ENCODE peak calls at places on chromosomes 5 and 9, in nine cellular contexts. T is MCF 10A, Y is fibroblast of mammary gland, F is HCT116, N is tibial nerve, Q is D721Med, P is HFFc6, S is dorsolateral prefrontal cortex, B is A549. H is an unnamed sample.

GRCh38 chr5:171840701-171841522 is 55.3 kb downstream of the SMIM23 start:
- DNase-seq in T (no peak), F (no peak), B (no peak), S (no peak), Y (no peak), P (no peak), Q (no peak), N (no peak), H (no peak)

GRCh38 chr9:224540-225520 is 10.2 kb downstream of the DOCK8 start:
- DNase-seq in F (no peak), N (no peak), B (peak), S (no peak), Y (no peak), P (no peak), T (peak), Q (no peak), H (no peak)

GRCh38 chr9:128055222-128056040 is 11.7 kb downstream of the NAIF1 start:
- DNase-seq in N (peak), S (no peak), F (no peak), P (no peak), B (no peak), Q (no peak), Y (no peak), T (no peak), H (no peak)

GRCh38 chr5:132007399-132008162 is 3.9 kb downstream of the ACSL6 start:
- DNase-seq in B (peak), F (peak), T (peak), N (peak), S (peak), Y (peak), Q (no peak), P (peak), H (peak)

GRCh38 chr5:40681351-40682311 is 1.9 kb downstream of the PTGER4 start:
- DNase-seq in F (no peak), B (no peak), S (no peak), Q (no peak), P (no peak), Y (peak), T (no peak), N (no peak), H (peak)

GRCh38 chr9:126704157-126704941 is 90.6 kb downstream of the LMX1B start:
- DNase-seq in B (peak), N (no peak), T (peak), S (peak), P (peak), F (peak), Q (no peak), Y (peak), H (no peak)

GRCh38 chr5:160188151-160188967 is 40.9 kb upstream of the FABP6 start:
- DNase-seq in S (no peak), T (no peak), N (peak), B (peak), Q (peak), P (peak), F (no peak), Y (peak), H (peak)

GRCh38 chr5:32790411-32790951 is 79.4 kb downstream of the NPR3 start:
- DNase-seq in B (no peak), S (no peak), Y (no peak), T (no peak), N (no peak), Q (no peak), P (peak), F (no peak), H (no peak)

GRCh38 chr5:116237917-116238502 is 153.2 kb downstream of the COMMD10 start:
- DNase-seq in N (no peak), T (no peak), B (peak), S (no peak), P (no peak), Q (no peak), Y (peak), F (peak), H (no peak)

GRCh38 chr9:115507148-115507547 is 389.2 kb upstream of the TNC start:
- DNase-seq in Y (no peak), F (no peak), N (no peak), B (no peak), Q (no peak), S (no peak), P (no peak), T (no peak), H (no peak)

GRCh38 chr5:135866044-135866443 is 29.6 kb downstream of the IL9 start:
- DNase-seq in B (no peak), N (no peak), P (no peak), T (no peak), S (no peak), Y (no peak), F (no peak), Q (no peak), H (no peak)

GRCh38 chr9:125523681-125524080 is 183.3 kb downstream of the MAPKAP1 start:
- DNase-seq in T (no peak), F (no peak), Q (no peak), B (no peak), P (no peak), S (no peak), N (no peak), Y (no peak), H (no peak)

GRCh38 chr9:130531670-130532069 is 47.7 kb upstream of the FUBP3 start:
- DNase-seq in S (no peak), P (no peak), Y (no peak), T (no peak), B (no peak), Q (no peak), F (no peak), N (no peak), H (no peak)

GRCh38 chr5:150653145-150653761 is 7.8 kb upstream of the MYOZ3 start:
- DNase-seq in T (no peak), B (no peak), F (no peak), Y (peak), N (no peak), P (peak), Q (no peak), S (peak), H (no peak)

GRCh38 chr5:13659391-13659790 is 285.1 kb downstream of the DNAH5 start:
- DNase-seq in Y (peak), B (no peak), T (peak), S (no peak), N (no peak), Q (no peak), F (no peak), P (no peak), H (no peak)

GRCh38 chr5:10306806-10307205 is 896 bp downstream of the CMBL start:
- DNase-seq in B (no peak), S (no peak), Q (no peak), Y (no peak), P (no peak), N (no peak), T (no peak), F (no peak), H (no peak)

GRCh38 chr9:114284316-114285060 is 38.4 kb upstream of the ORM1 start:
- DNase-seq in B (no peak), N (no peak), P (no peak), F (no peak), Q (no peak), T (no peak), Y (no peak), S (peak), H (no peak)

GRCh38 chr5:143922718-143923117 is 110.8 kb downstream of the HMHB1 start:
- DNase-seq in Q (no peak), Y (peak), B (peak), S (no peak), T (peak), P (peak), N (peak), F (no peak), H (no peak)

GRCh38 chr5:43007911-43008368 is 32.2 kb downstream of the ANXA2R start:
- DNase-seq in P (peak), T (peak), S (no peak), Q (no peak), N (peak), Y (peak), F (no peak), B (peak), H (peak)

GRCh38 chr5:100574716-100575115 is 39.5 kb downstream of the FAM174A start:
- DNase-seq in B (no peak), Y (no peak), Q (no peak), S (no peak), N (no peak), P (no peak), F (no peak), T (no peak), H (no peak)

GRCh38 chr9:113957778-113958430 is 81.8 kb downstream of the ZNF618 start:
- DNase-seq in S (no peak), F (no peak), T (peak), Y (peak), N (no peak), Q (no peak), B (peak), P (peak), H (no peak)

GRCh38 chr9:131234799-131235479 is 41.4 kb downstream of the FAM78A start:
- DNase-seq in Y (no peak), N (no peak), F (no peak), B (no peak), P (no peak), T (no peak), S (no peak), Q (no peak), H (no peak)

GRCh38 chr9:137813651-137814415 is 63.7 kb upstream of the CACNA1B start:
- DNase-seq in S (no peak), B (no peak), F (no peak), N (no peak), P (no peak), T (no peak), Q (no peak), Y (no peak), H (no peak)

GRCh38 chr5:44345871-44346270 is 43.3 kb downstream of the FGF10 start:
- DNase-seq in Y (no peak), P (no peak), S (no peak), F (no peak), N (no peak), T (no peak), Q (no peak), B (no peak), H (no peak)

GRCh38 chr9:126375386-126375785 is 48.8 kb downstream of the MVB12B start:
- DNase-seq in N (no peak), P (no peak), Y (peak), S (no peak), B (no peak), Q (no peak), F (no peak), T (no peak), H (no peak)

GRCh38 chr9:69027355-69028097 is 8.0 kb upstream of the FXN start:
- DNase-seq in N (peak), S (no peak), T (peak), Q (peak), B (peak), P (peak), Y (peak), F (peak), H (peak)

GRCh38 chr9:77944556-77945261 is 86.9 kb downstream of the GNAQ start:
- DNase-seq in F (no peak), B (peak), Y (no peak), T (no peak), N (no peak), P (no peak), Q (no peak), S (no peak), H (peak)

GRCh38 chr5:172806897-172807672 is 27.0 kb upstream of the ERGIC1 start:
- DNase-seq in F (peak), S (no peak), N (peak), T (peak), B (peak), Q (no peak), P (peak), Y (peak), H (peak)

GRCh38 chr9:133693703-133694529 is 44.2 kb downstream of the SARDH start:
- DNase-seq in S (no peak), P (no peak), N (no peak), T (no peak), F (no peak), B (no peak), Q (no peak), Y (no peak), H (no peak)

GRCh38 chr9:16267336-16268036 is 603.0 kb downstream of the BNC2 start:
- DNase-seq in T (no peak), F (no peak), B (peak), Q (no peak), Y (peak), P (peak), S (no peak), N (no peak), H (no peak)

GRCh38 chr5:5979761-5980570 is 398.4 kb downstream of the MED10 start:
- DNase-seq in Y (peak), F (no peak), S (no peak), N (no peak), Q (no peak), P (no peak), B (no peak), T (no peak), H (no peak)

GRCh38 chr5:37839441-37840035 is 303 bp downstream of the GDNF start:
- DNase-seq in T (no peak), P (peak), S (peak), Q (no peak), Y (peak), F (no peak), B (peak), N (no peak), H (peak)

GRCh38 chr9:2411459-2412215 is 209.9 kb upstream of the VLDLR start:
- DNase-seq in F (no peak), P (peak), T (no peak), B (no peak), N (no peak), S (no peak), Q (no peak), Y (no peak), H (no peak)

GRCh38 chr5:115415143-115415491 is 118.7 kb upstream of the CCDC112 start:
- DNase-seq in Q (no peak), S (no peak), N (no peak), B (peak), Y (peak), F (peak), P (peak), T (peak), H (no peak)

GRCh38 chr9:131714821-131715220 is 25.1 kb downstream of the RAPGEF1 start:
- DNase-seq in Q (no peak), T (no peak), B (no peak), N (no peak), F (no peak), P (no peak), Y (no peak), S (no peak), H (no peak)

GRCh38 chr5:103452666-103453065 is 109.9 kb downstream of the NUDT12 start:
- DNase-seq in T (no peak), S (no peak), Q (no peak), N (no peak), F (no peak), P (peak), B (no peak), Y (no peak), H (no peak)

GRCh38 chr9:131744171-131744714 is 4.4 kb upstream of the RAPGEF1 start:
- DNase-seq in T (no peak), Q (no peak), S (no peak), B (no peak), Y (no peak), N (no peak), F (no peak), P (no peak), H (no peak)

GRCh38 chr5:65871182-65871581 is 55.2 kb upstream of the ERBIN start:
- DNase-seq in P (peak), F (peak), Q (no peak), N (no peak), S (no peak), T (peak), B (peak), Y (peak), H (no peak)

GRCh38 chr5:118459490-118459889 is 528.9 kb downstream of the DTWD2 start:
- DNase-seq in Y (no peak), F (no peak), N (no peak), T (no peak), B (no peak), Q (no peak), S (no peak), P (no peak), H (no peak)

GRCh38 chr9:94161673-94162072 is 77.4 kb downstream of the PTPDC1 start:
- DNase-seq in B (no peak), Y (no peak), T (no peak), N (no peak), Q (no peak), P (no peak), F (no peak), S (no peak), H (no peak)

GRCh38 chr9:94159069-94159915 is 75.0 kb downstream of the PTPDC1 start:
- DNase-seq in Q (no peak), Y (peak), F (no peak), B (no peak), S (no peak), N (no peak), P (no peak), T (no peak), H (no peak)

GRCh38 chr9:94157408-94157801 is 73.1 kb downstream of the PTPDC1 start:
- DNase-seq in B (no peak), T (no peak), S (no peak), Q (no peak), P (no peak), N (no peak), F (no peak), Y (no peak), H (no peak)

GRCh38 chr9:94156549-94157407 is 72.5 kb downstream of the PTPDC1 start:
- DNase-seq in Q (no peak), T (peak), Y (peak), S (no peak), B (peak), F (no peak), P (peak), N (peak), H (no peak)

DNA sequence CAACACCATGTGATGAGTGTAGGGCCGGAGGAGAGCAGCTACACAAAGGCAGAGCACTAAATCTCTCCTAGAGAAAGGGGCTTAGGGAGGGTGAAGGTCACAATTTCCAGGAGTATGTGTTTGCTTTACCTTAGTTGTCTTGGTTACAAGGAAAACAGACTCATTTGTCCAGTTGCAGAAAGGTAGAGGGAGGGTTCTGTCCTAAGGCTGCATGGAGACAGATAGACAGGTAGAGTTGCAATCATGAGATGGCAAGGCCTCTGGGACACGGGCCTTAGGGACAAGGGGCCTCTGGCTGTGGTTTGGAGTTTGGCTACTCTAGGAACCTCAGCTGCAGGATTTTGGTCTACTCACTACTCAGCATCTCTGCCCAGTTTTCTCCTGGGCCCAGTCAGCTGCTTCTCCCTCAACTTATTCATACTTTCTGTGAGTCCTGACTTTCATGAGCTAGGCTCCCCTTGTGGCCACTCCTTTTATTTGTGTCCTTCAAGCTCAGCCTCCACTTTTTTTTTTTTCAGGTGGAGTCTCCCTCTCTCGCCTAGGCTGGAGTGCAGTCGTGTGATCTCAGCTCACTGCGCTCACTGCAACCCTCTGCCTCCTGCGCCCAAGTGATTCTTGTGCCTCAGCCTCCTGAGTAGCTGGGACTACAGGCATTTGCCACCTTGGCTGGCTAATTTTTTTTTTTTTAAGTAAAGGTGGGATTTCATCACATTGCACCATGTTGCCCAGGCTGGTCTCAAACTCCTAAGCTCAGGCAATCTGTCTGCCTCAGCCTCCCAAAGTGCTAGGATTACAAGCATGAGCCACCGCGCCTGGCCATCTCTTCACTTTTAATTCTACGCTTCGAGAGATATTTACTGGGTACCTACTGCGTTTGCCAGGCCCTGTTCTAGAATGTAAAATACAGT is 76.6 kb downstream of the PTPDC1 start:
- DNase-seq in Q (no peak), P (no peak), B (peak), Y (no peak), F (peak), T (no peak), N (no peak), S (no peak), H (no peak)
- TF ChIP-seq CTCF in Q (no peak), P (peak), B (no peak), Y (peak), F (no peak), T (no peak), N (no peak), S (no peak), H (no peak)

GRCh38 chr5:78594946-78595921 is 53.3 kb downstream of the LHFPL2 start:
- DNase-seq in B (peak), N (peak), Y (peak), Q (no peak), F (peak), T (peak), P (peak), S (no peak), H (no peak)
- TF ChIP-seq CTCF in B (no peak), N (no peak), Y (peak), Q (no peak), F (no peak), T (no peak), P (peak), S (no peak), H (no peak)

GRCh38 chr5:60927450-60927849 is 17.4 kb downstream of the ERCC8 start:
- DNase-seq in S (no peak), P (no peak), Y (no peak), Q (no peak), F (no peak), T (no peak), B (no peak), N (no peak), H (no peak)

DNA sequence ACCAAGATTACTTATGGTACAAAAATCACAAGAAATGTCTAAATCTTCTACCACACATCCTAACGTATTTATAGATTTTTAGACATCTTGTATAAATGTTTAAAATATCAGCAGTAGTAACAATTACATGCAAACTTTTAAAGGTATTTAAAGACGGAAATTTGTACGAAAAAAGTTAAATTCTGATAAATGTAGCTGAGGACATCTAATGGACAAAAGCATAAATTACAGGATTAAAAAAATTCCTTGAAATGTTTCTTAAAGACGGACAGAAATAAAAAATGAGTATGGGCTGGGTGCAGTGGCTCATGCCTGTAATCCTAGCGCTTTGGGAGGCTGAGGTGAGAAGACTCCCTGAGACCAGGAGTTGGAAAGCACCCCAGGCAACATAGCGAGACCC is 15.8 kb downstream of the ERCC8 start:
- DNase-seq in F (no peak), Q (no peak), B (no peak), Y (peak), T (no peak), S (no peak), P (no peak), N (no peak), H (no peak)
- TF ChIP-seq CTCF in F (peak), Q (peak), B (peak), Y (peak), T (peak), S (peak), P (peak), N (no peak), H (no peak)

DNA sequence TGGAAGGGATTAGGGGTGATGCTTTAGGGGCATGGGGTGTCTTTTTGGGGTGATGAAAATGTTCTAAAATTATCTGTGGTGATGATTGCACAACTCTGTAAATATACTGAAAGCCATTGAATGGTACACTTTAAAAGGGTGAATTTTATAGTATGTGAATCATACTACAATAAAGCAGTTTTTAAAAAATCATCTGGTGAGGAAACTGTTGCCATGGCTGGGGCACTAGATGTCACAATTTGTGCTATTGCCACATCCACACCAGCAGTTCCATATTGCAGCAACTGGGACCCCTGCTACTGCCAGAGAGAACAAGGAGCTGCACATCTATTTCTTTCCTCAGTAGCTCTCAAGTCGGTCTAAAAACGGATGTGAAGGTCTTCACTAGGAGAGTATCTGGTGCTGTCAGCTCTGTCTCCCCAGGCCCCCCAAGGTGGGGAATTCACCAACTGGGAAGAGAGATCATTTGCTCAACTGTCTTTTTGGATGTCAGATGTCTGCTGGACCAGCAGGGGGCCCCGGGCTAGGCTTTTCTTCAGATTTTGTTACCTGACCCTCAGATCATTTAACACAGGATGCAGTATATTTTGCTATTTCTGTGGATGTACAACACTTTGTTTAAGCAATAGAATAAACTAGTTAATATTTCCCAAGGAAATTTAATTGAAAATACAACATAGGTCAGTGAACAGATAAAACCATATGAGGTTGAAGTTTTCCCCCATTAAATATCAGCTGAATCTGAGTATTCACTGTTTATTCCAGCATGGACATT is 13.2 kb downstream of the CMYA5 start:
- DNase-seq in F (no peak), N (no peak), P (peak), S (no peak), Q (no peak), T (peak), B (no peak), Y (peak), H (peak)
- TF ChIP-seq CTCF in F (peak), N (peak), P (peak), S (peak), Q (peak), T (peak), B (peak), Y (peak), H (peak)

GRCh38 chr5:72767289-72768010 is 49.0 kb upstream of the TNPO1 start:
- DNase-seq in Y (no peak), B (peak), S (no peak), Q (no peak), P (no peak), F (no peak), T (peak), N (no peak), H (no peak)
- TF ChIP-seq CTCF in Y (no peak), B (peak), S (no peak), Q (no peak), P (no peak), F (no peak), T (no peak), N (no peak), H (no peak)